ENCODE peak calls at places on chromosomes 16 and 17, in eight cellular contexts. U is astrocyte of the spinal cord; E is stimulated activated CD8-positive, alpha-beta memory T cell treated with anti-CD3 and anti-CD28 coated beads, Interleukin-7, amount 100 ng/mL, for 1 hour; X is K562; O is activated naive CD8-positive, alpha-beta T cell treated with anti-CD3 and anti-CD28 coated beads, Interleukin-2, amount 50 U/mL, for 24 hours; Q is GM04504; Y is Caco-2; D is T follicular helper cell. T is an unnamed sample.

GRCh38 chr17:42484304-42484703 is 25.6 kb downstream of the ATP6V0A1 start:
- DNase-seq in U (no peak), E (peak; percentile 48), X (no peak), O (peak; percentile 66), Q (no peak), Y (no peak), D (peak; percentile 48), T (peak; percentile 61)

GRCh38 chr16:87461466-87461975 is 31.3 kb downstream of the ZCCHC14 start:
- DNase-seq in U (peak; percentile 29), E (no peak), X (peak; percentile 95), O (no peak), Q (no peak), Y (peak; percentile 98), D (no peak), T (no peak)

GRCh38 chr17:77796201-77796860 is 162.2 kb upstream of the TNRC6C start:
- DNase-seq in U (no peak), E (no peak), X (no peak), O (no peak), Q (no peak), Y (no peak), D (no peak), T (no peak)

GRCh38 chr17:43338886-43339516 is 59.8 kb upstream of the ARL4D start:
- DNase-seq in U (peak; percentile 44), E (no peak), X (no peak), O (peak; percentile 69), Q (peak; percentile 28), Y (no peak), D (peak; percentile 34), T (peak; percentile 36)

GRCh38 chr17:5770556-5771270 is 186.4 kb upstream of the NLRP1 start:
- DNase-seq in U (peak; percentile 6), E (no peak), X (no peak), O (no peak), Q (no peak), Y (no peak), D (no peak), T (no peak)

GRCh38 chr17:49872776-49873377 is 25.0 kb upstream of the TAC4 start:
- DNase-seq in U (no peak), E (no peak), X (no peak), O (no peak), Q (no peak), Y (peak; percentile 45), D (no peak), T (no peak)

GRCh38 chr17:8405499-8406016 is 7.9 kb upstream of the RNF222 start:
- DNase-seq in U (no peak), E (no peak), X (no peak), O (no peak), Q (no peak), Y (no peak), D (no peak), T (no peak)

GRCh38 chr16:47578573-47578972 is 117.4 kb downstream of the PHKB start:
- DNase-seq in U (no peak), E (no peak), X (peak; percentile 28), O (no peak), Q (no peak), Y (no peak), D (no peak), T (no peak)

GRCh38 chr16:35405547-35405946 is 1946.1 kb downstream of the TP53TG3F start:
- DNase-seq in U (no peak), E (no peak), X (no peak), O (no peak), Q (no peak), Y (no peak), D (no peak), T (no peak)

T was measured in T-helper 9 cell.